ENCODE peak calls at places on chromosomes 16 and 17, in five cellular contexts. Y is tibial artery, Z is uterus, O is A549, X is neural crest cell. L is an unnamed sample.

GRCh38 chr17:30021708-30022317 is 80.4 kb downstream of the EFCAB5 start:
- DNase-seq in Y (no peak), Z (no peak), O (peak), X (peak), L (no peak)

GRCh38 chr17:61967729-61968128 is 39.9 kb upstream of the INTS2 start:
- DNase-seq in Y (no peak), Z (no peak), O (no peak), X (no peak), L (no peak)

GRCh38 chr17:8080799-8081219 is 6.7 kb downstream of the ALOX12B start:
- DNase-seq in Y (no peak), Z (no peak), O (no peak), X (no peak), L (no peak)

GRCh38 chr17:6178959-6179358 is 108.8 kb downstream of the WSCD1 start:
- DNase-seq in Y (no peak), Z (no peak), O (no peak), X (no peak), L (no peak)

GRCh38 chr16:54286330-54287017 is at the start of gene IRX3:
- DNase-seq in Y (peak), Z (peak), O (peak), X (peak), L (peak)

GRCh38 chr17:60151355-60151754 is 1.6 kb downstream of the CA4 start:
- DNase-seq in Y (no peak), Z (no peak), O (no peak), X (no peak), L (no peak)

GRCh38 chr16:77540656-77541055 is 105.8 kb upstream of the ADAMTS18 start:
- DNase-seq in Y (no peak), Z (no peak), O (no peak), X (no peak), L (no peak)

GRCh38 chr16:74723224-74723623 is 22.6 kb upstream of the MLKL start:
- DNase-seq in Y (no peak), Z (no peak), O (no peak), X (no peak), L (no peak)

GRCh38 chr16:74758801-74759200 is 15.8 kb downstream of the FA2H start:
- DNase-seq in Y (no peak), Z (no peak), O (no peak), X (no peak), L (no peak)

GRCh38 chr17:80063815-80064585 is 27.6 kb downstream of the CCDC40 start:
- DNase-seq in Y (peak), Z (peak), O (peak), X (no peak), L (no peak)

GRCh38 chr17:70313450-70313849 is 144.1 kb downstream of the KCNJ2 start:
- DNase-seq in Y (no peak), Z (no peak), O (no peak), X (no peak), L (no peak)

GRCh38 chr17:57114085-57114673 is 29.1 kb downstream of the AKAP1 start:
- DNase-seq in Y (no peak), Z (peak), O (peak), X (peak), L (peak)

GRCh38 chr17:49703557-49704277 is 4.0 kb downstream of the SLC35B1 start:
- DNase-seq in Y (no peak), Z (no peak), O (peak), X (peak), L (no peak)

GRCh38 chr16:22262460-22262859 is 34.7 kb upstream of the POLR3E start:
- DNase-seq in Y (no peak), Z (no peak), O (no peak), X (no peak), L (no peak)

GRCh38 chr17:58376472-58376921 is 24.5 kb upstream of the SUPT4H1 start:
- DNase-seq in Y (no peak), Z (no peak), O (no peak), X (no peak), L (no peak)
- TF ChIP-seq CTCF in Y (no peak), Z (no peak), O (no peak), X (no peak), L (no peak)

GRCh38 chr17:51764387-51764971 is 394.0 kb downstream of the CA10 start:
- DNase-seq in Y (no peak), Z (no peak), O (peak), X (peak), L (no peak)
- TF ChIP-seq CTCF in Y (peak), Z (peak), O (peak), X (peak), L (peak)

DNA sequence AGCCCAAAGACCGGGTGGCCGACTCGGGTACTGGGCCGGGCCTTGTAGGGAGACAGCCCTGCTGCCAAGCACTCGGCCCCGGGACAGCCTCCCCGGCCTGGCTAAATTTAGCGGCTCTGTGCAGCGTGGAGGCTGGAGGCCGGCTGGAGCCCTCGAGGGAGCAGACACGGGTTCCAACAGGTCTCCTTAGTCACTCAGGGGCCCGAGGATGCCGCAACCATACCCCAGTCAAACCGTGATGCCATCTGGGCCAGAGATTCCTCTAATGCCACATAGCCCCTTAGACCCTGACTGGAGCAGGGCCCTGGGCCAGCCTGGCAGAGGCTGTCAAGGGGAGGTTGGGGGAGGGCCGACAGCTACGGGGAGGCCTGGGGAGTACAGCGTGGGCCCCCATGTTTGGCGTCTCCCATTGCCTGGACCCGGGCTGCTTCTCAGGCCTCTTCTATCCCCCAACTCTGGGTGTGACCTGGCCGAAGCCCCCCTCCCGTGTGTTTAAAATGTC is 2.9 kb upstream of the P2RX1 start:
- DNase-seq in Y (peak), Z (no peak), O (no peak), X (no peak), L (no peak)
- TF ChIP-seq CTCF in Y (no peak), Z (no peak), O (no peak), X (no peak), L (no peak)

GRCh38 chr16:82580293-82580900 is 46.4 kb upstream of the CDH13 start:
- DNase-seq in Y (no peak), Z (no peak), O (peak), X (no peak), L (no peak)
- TF ChIP-seq CTCF in Y (peak), Z (no peak), O (no peak), X (peak), L (peak)

DNA sequence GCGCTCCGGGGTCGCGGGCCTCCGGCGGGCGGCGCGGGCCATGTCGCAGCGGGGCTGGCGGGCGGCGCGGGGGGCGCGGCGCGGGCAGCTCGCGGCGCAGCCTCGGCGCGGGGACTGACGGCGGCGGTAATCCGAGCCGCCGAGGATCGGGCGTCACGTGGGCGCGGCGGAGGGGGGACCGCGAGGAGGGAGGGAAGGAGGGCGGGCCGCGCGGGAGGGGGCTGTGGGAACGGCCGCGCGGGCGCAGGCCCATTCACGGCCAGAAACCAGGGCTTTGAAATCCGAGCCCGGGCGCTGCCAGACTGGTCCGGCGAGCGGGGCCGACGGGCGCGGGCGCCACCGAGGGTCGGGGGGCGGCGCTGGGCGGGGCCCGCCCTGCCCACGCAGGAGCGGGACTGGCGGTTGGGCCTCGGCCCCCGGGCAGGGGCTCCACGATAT is at the start of gene MTSS2:
- DNase-seq in Y (peak), Z (peak), O (peak), X (peak), L (peak)
- TF ChIP-seq CTCF in Y (no peak), Z (no peak), O (no peak), X (no peak), L (no peak)

L was measured in left ventricle myocardium inferior.